ENCODE peak calls at places on chromosomes 7 and 10, in six cellular contexts. One of them, this sample, is unnamed. For H3K4me1, the result is how much of the 10 kb centered on the place peaks cover.

GRCh38 chr7:14381936-14382335 is 392.5 kb upstream of the ETV1 start:
- DNase-seq in aorta: no peak
- DNase-seq in CD8-positive, alpha-beta memory T cell: no peak
- DNase-seq in left ventricle myocardium inferior: no peak
- DNase-seq in heart left ventricle: no peak
- DNase-seq in GM23338: no peak
- DNase-seq in this sample: no peak

GRCh38 chr10:102243304-102243703 is 2.0 kb upstream of the PITX3 start:
- DNase-seq in aorta: no peak
- DNase-seq in CD8-positive, alpha-beta memory T cell: no peak
- DNase-seq in left ventricle myocardium inferior: no peak
- DNase-seq in heart left ventricle: no peak
- DNase-seq in GM23338: no peak
- DNase-seq in this sample: no peak

GRCh38 chr10:8238989-8239388 is 184.5 kb downstream of the GATA3 start:
- DNase-seq in aorta: no peak
- DNase-seq in CD8-positive, alpha-beta memory T cell: peak
- DNase-seq in left ventricle myocardium inferior: no peak
- DNase-seq in heart left ventricle: no peak
- DNase-seq in GM23338: no peak
- DNase-seq in this sample: no peak

GRCh38 chr7:155603858-155604503 is 40.5 kb upstream of the RBM33 start:
- DNase-seq in aorta: no peak
- DNase-seq in CD8-positive, alpha-beta memory T cell: no peak
- DNase-seq in left ventricle myocardium inferior: no peak
- DNase-seq in heart left ventricle: no peak
- DNase-seq in GM23338: no peak
- DNase-seq in this sample: no peak

GRCh38 chr7:112254166-112254565 is 47.7 kb downstream of the ZNF277 start:
- DNase-seq in aorta: no peak
- DNase-seq in CD8-positive, alpha-beta memory T cell: no peak
- DNase-seq in left ventricle myocardium inferior: no peak
- DNase-seq in heart left ventricle: no peak
- DNase-seq in GM23338: no peak
- DNase-seq in this sample: no peak

GRCh38 chr10:91756286-91756685 is 41.9 kb upstream of the TNKS2 start:
- DNase-seq in aorta: no peak
- DNase-seq in CD8-positive, alpha-beta memory T cell: no peak
- DNase-seq in left ventricle myocardium inferior: no peak
- DNase-seq in heart left ventricle: no peak
- DNase-seq in GM23338: no peak
- DNase-seq in this sample: no peak

GRCh38 chr7:101576993-101577392 is 52.1 kb downstream of the MYL10 start:
- DNase-seq in aorta: no peak
- DNase-seq in CD8-positive, alpha-beta memory T cell: no peak
- DNase-seq in left ventricle myocardium inferior: no peak
- DNase-seq in heart left ventricle: no peak
- DNase-seq in GM23338: peak
- DNase-seq in this sample: no peak

GRCh38 chr7:94240902-94241301 is 153.8 kb upstream of the COL1A2 start:
- DNase-seq in aorta: no peak
- DNase-seq in CD8-positive, alpha-beta memory T cell: no peak
- DNase-seq in left ventricle myocardium inferior: no peak
- DNase-seq in heart left ventricle: no peak
- DNase-seq in GM23338: no peak
- DNase-seq in this sample: no peak

GRCh38 chr10:120314426-120314825 is 142.6 kb upstream of the PLPP4 start:
- DNase-seq in aorta: no peak
- DNase-seq in CD8-positive, alpha-beta memory T cell: no peak
- DNase-seq in left ventricle myocardium inferior: no peak
- DNase-seq in heart left ventricle: no peak
- DNase-seq in GM23338: no peak
- DNase-seq in this sample: no peak

GRCh38 chr7:77791336-77791735 is 6.9 kb downstream of the TMEM60 start:
- DNase-seq in aorta: no peak
- DNase-seq in CD8-positive, alpha-beta memory T cell: no peak
- DNase-seq in left ventricle myocardium inferior: no peak
- DNase-seq in heart left ventricle: no peak
- DNase-seq in GM23338: no peak
- DNase-seq in this sample: no peak

GRCh38 chr7:50355817-50356178 is 51.3 kb downstream of the IKZF1 start:
- DNase-seq in aorta: no peak
- DNase-seq in CD8-positive, alpha-beta memory T cell: no peak
- DNase-seq in left ventricle myocardium inferior: no peak
- DNase-seq in heart left ventricle: peak
- DNase-seq in GM23338: peak
- DNase-seq in this sample: no peak
- H3K4me1 ChIP-seq in aorta: under half
- H3K4me1 ChIP-seq in CD8-positive, alpha-beta memory T cell: half or more
- H3K4me1 ChIP-seq in left ventricle myocardium inferior: under half
- H3K4me1 ChIP-seq in heart left ventricle: under half
- H3K4me1 ChIP-seq in GM23338: under half
- H3K4me1 ChIP-seq in this sample: under half

GRCh38 chr10:28332699-28333098 is 29.8 kb upstream of the MPP7 start:
- DNase-seq in aorta: no peak
- DNase-seq in CD8-positive, alpha-beta memory T cell: no peak
- DNase-seq in left ventricle myocardium inferior: no peak
- DNase-seq in heart left ventricle: no peak
- DNase-seq in GM23338: no peak
- DNase-seq in this sample: no peak
- H3K4me1 ChIP-seq in aorta: under half
- H3K4me1 ChIP-seq in CD8-positive, alpha-beta memory T cell: half or more
- H3K4me1 ChIP-seq in left ventricle myocardium inferior: under half
- H3K4me1 ChIP-seq in heart left ventricle: under half
- H3K4me1 ChIP-seq in GM23338: under half
- H3K4me1 ChIP-seq in this sample: under half

DNA sequence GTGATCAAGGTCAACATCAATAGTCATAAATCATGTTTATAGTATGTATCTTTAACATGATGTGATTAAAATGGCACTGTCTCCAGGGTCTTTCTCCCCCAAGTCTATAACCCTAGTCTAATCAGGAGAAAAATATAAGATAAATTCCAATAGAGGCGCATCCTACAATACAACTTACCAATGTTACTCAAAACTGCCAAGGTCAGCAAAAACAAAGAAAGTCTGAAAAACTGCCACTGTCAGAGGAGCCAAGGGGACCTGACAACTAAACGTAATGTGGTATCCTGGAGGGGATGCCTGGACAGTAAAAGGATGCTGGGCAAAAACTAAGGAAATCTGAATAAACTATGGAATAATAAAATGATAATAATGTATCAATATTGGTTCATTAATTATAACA is 63.9 kb downstream of the TPK1 start:
- DNase-seq in aorta: no peak
- DNase-seq in CD8-positive, alpha-beta memory T cell: no peak
- DNase-seq in left ventricle myocardium inferior: no peak
- DNase-seq in heart left ventricle: no peak
- DNase-seq in GM23338: no peak
- DNase-seq in this sample: no peak
- H3K4me1 ChIP-seq in aorta: under half
- H3K4me1 ChIP-seq in CD8-positive, alpha-beta memory T cell: under half
- H3K4me1 ChIP-seq in left ventricle myocardium inferior: under half
- H3K4me1 ChIP-seq in heart left ventricle: under half
- H3K4me1 ChIP-seq in GM23338: under half
- H3K4me1 ChIP-seq in this sample: under half

DNA sequence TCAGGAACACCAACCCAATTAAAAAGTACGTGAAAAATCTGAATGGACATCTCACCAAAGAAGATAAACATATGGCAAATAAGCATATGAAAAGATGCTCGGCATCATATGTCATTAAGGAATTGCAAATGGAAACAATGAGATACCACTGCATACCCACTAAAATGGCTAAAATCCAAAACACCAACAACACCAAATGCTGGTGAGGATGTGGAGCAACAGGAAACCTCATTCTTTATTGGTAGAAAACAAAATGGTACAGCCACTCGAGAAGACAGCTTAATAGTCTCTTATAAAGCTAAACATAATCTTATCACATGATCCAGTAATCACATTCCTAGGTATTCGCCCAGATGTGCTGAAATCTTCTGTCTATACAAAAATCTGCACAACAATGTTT is 13.1 kb downstream of the RSU1 start:
- DNase-seq in aorta: no peak
- DNase-seq in CD8-positive, alpha-beta memory T cell: no peak
- DNase-seq in left ventricle myocardium inferior: no peak
- DNase-seq in heart left ventricle: no peak
- DNase-seq in GM23338: no peak
- DNase-seq in this sample: no peak
- H3K4me1 ChIP-seq in aorta: under half
- H3K4me1 ChIP-seq in CD8-positive, alpha-beta memory T cell: under half
- H3K4me1 ChIP-seq in left ventricle myocardium inferior: under half
- H3K4me1 ChIP-seq in heart left ventricle: under half
- H3K4me1 ChIP-seq in GM23338: under half
- H3K4me1 ChIP-seq in this sample: under half

DNA sequence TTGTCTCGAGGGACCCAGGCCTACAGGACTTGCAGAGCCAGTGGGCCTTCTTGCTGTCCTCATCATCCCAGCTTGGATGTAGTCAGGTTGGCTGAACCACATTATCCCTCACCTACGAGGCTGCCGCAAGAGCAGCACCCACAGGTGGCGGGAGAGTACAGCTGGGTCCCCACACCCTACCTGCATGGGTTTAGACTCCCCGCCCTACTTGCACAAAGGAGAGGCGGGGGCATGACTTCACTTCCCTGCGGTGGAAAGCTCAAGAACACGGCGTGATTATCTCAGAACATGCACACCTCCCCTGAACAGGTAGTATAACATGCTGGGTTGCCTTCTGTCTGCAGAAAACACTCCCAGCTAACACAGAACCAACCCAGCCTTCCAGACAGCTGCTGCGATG is 57.5 kb downstream of the CTBP2 start:
- DNase-seq in aorta: no peak
- DNase-seq in CD8-positive, alpha-beta memory T cell: no peak
- DNase-seq in left ventricle myocardium inferior: no peak
- DNase-seq in heart left ventricle: no peak
- DNase-seq in GM23338: no peak
- DNase-seq in this sample: no peak
- H3K4me1 ChIP-seq in aorta: under half
- H3K4me1 ChIP-seq in CD8-positive, alpha-beta memory T cell: under half
- H3K4me1 ChIP-seq in left ventricle myocardium inferior: half or more
- H3K4me1 ChIP-seq in heart left ventricle: half or more
- H3K4me1 ChIP-seq in GM23338: half or more
- H3K4me1 ChIP-seq in this sample: under half

GRCh38 chr10:35425596-35425995 is 89.3 kb downstream of the CCNY start:
- DNase-seq in aorta: no peak
- DNase-seq in CD8-positive, alpha-beta memory T cell: no peak
- DNase-seq in left ventricle myocardium inferior: no peak
- DNase-seq in heart left ventricle: no peak
- DNase-seq in GM23338: no peak
- DNase-seq in this sample: no peak

GRCh38 chr10:35426657-35427056 is 90.3 kb downstream of the CCNY start:
- DNase-seq in aorta: no peak
- DNase-seq in CD8-positive, alpha-beta memory T cell: no peak
- DNase-seq in left ventricle myocardium inferior: no peak
- DNase-seq in heart left ventricle: no peak
- DNase-seq in GM23338: no peak
- DNase-seq in this sample: no peak

GRCh38 chr10:35423505-35424306 is 87.4 kb downstream of the CCNY start:
- DNase-seq in aorta: no peak
- DNase-seq in CD8-positive, alpha-beta memory T cell: no peak
- DNase-seq in left ventricle myocardium inferior: no peak
- DNase-seq in heart left ventricle: no peak
- DNase-seq in GM23338: no peak
- DNase-seq in this sample: no peak

GRCh38 chr10:35422236-35422635 is 85.9 kb downstream of the CCNY start:
- DNase-seq in aorta: no peak
- DNase-seq in CD8-positive, alpha-beta memory T cell: no peak
- DNase-seq in left ventricle myocardium inferior: no peak
- DNase-seq in heart left ventricle: no peak
- DNase-seq in GM23338: no peak
- DNase-seq in this sample: no peak

GRCh38 chr10:35424680-35425285 is 88.5 kb downstream of the CCNY start:
- DNase-seq in aorta: no peak
- DNase-seq in CD8-positive, alpha-beta memory T cell: no peak
- DNase-seq in left ventricle myocardium inferior: no peak
- DNase-seq in heart left ventricle: no peak
- DNase-seq in GM23338: no peak
- DNase-seq in this sample: peak
- H3K4me1 ChIP-seq in aorta: under half
- H3K4me1 ChIP-seq in CD8-positive, alpha-beta memory T cell: under half
- H3K4me1 ChIP-seq in left ventricle myocardium inferior: half or more
- H3K4me1 ChIP-seq in heart left ventricle: half or more
- H3K4me1 ChIP-seq in GM23338: half or more
- H3K4me1 ChIP-seq in this sample: half or more

DNA sequence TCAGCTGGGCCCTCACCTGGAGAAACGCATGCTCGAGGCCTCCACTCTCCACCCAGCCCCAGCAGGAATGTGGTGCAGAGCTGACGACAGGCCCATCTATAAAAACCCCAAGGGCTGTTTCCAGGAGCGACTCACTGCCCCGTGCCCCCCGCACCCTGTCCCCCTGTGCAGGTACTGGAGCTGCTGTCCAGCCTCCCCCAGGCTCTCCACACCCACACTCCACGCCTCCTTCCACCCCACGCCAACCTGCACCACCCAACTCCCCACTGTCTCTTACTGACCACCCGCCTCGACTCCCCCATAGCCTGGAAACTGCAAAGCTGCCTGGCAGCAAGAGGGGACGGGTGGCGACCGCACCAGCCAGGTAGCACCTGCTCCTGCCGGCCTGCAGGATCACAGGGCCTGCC is 43.3 kb downstream of the DIP2C start:
- DNase-seq in aorta: no peak
- DNase-seq in CD8-positive, alpha-beta memory T cell: no peak
- DNase-seq in left ventricle myocardium inferior: no peak
- DNase-seq in heart left ventricle: no peak
- DNase-seq in GM23338: no peak
- DNase-seq in this sample: no peak
- H3K4me1 ChIP-seq in aorta: under half
- H3K4me1 ChIP-seq in CD8-positive, alpha-beta memory T cell: under half
- H3K4me1 ChIP-seq in left ventricle myocardium inferior: under half
- H3K4me1 ChIP-seq in heart left ventricle: under half
- H3K4me1 ChIP-seq in GM23338: under half
- H3K4me1 ChIP-seq in this sample: under half